ENCODE peak calls at places on chromosomes 16 and 17, in seven cellular contexts. G is A549, Y is B cell, L is progenitor cell of endocrine pancreas, F is HFF-Myc, E is heart right ventricle, T is cardiac muscle cell. B is an unnamed sample.
A peak's percentile ranks its signal among the peaks of the same experiment; 100 is the strongest.

GRCh38 chr17:50683434-50684287 is 24.1 kb downstream of the ANKRD40 start:
- DNase-seq in G (no peak), F (no peak), L (no peak), Y (no peak), E (no peak), T (no peak), B (no peak)

GRCh38 chr17:76208120-76208519 is 32.2 kb downstream of the RNF157 start:
- DNase-seq in G (no peak), L (no peak), Y (no peak), E (no peak), F (no peak), T (no peak), B (no peak)

GRCh38 chr16:67886387-67886786 is 1.7 kb downstream of the NRN1L start:
- DNase-seq in Y (no peak), E (no peak), L (no peak), T (no peak), F (no peak), G (no peak), B (no peak)

GRCh38 chr17:40517981-40518380 is 16.6 kb upstream of the TNS4 start:
- DNase-seq in F (no peak), L (no peak), G (peak; percentile 30), Y (no peak), E (no peak), T (no peak), B (no peak)

GRCh38 chr17:73546121-73546520 is 98.1 kb downstream of the SDK2 start:
- DNase-seq in E (no peak), Y (no peak), F (no peak), T (no peak), G (no peak), L (no peak), B (no peak)

GRCh38 chr16:29022196-29022595 is 37.3 kb downstream of the LAT start:
- DNase-seq in L (no peak), T (no peak), G (no peak), F (no peak), E (no peak), Y (no peak), B (no peak)

GRCh38 chr16:75273054-75273925 is 21.9 kb upstream of the BCAR1 start:
- DNase-seq in T (no peak), Y (no peak), F (no peak), L (no peak), G (no peak), E (no peak), B (no peak)

GRCh38 chr16:85851034-85851780 is 47.8 kb upstream of the IRF8 start:
- DNase-seq in T (no peak), G (no peak), Y (no peak), F (no peak), E (no peak), L (no peak), B (no peak)

GRCh38 chr17:38601539-38602351 is 4.0 kb downstream of the SRCIN1 start:
- DNase-seq in T (peak; percentile 66), L (no peak), E (no peak), F (no peak), G (peak; percentile 51), Y (no peak), B (no peak)

GRCh38 chr17:40111221-40112128 is 10.3 kb upstream of the MSL1 start:
- DNase-seq in E (peak; percentile 97), T (peak; percentile 95), F (peak; percentile 85), L (peak; percentile 65), G (peak; percentile 91), Y (peak; percentile 82), B (peak; percentile 98)

GRCh38 chr17:72150632-72151460 is 30.0 kb downstream of the SOX9 start:
- DNase-seq in T (no peak), E (no peak), Y (no peak), L (no peak), G (peak; percentile 65), F (no peak), B (peak; percentile 16)

GRCh38 chr16:17072104-17072503 is 398.7 kb downstream of the XYLT1 start:
- DNase-seq in L (no peak), Y (no peak), T (no peak), G (no peak), E (no peak), F (no peak), B (peak; percentile 8)

GRCh38 chr17:78905111-78905510 is 2.1 kb upstream of the CEP295NL start:
- DNase-seq in E (no peak), F (no peak), G (no peak), Y (no peak), L (no peak), T (no peak), B (no peak)

GRCh38 chr17:31373150-31374082 is 18.1 kb upstream of the RAB11FIP4 start:
- DNase-seq in G (peak; percentile 72), E (no peak), L (no peak), Y (no peak), F (peak; percentile 54), T (no peak), B (peak; percentile 71)

GRCh38 chr17:53626286-53626685 is 196.4 kb upstream of the KIF2B start:
- DNase-seq in L (no peak), Y (no peak), T (no peak), G (peak; percentile 24), E (no peak), F (no peak), B (peak; percentile 38)

GRCh38 chr17:58986005-58986404 is 120.7 kb downstream of the TRIM37 start:
- DNase-seq in F (no peak), G (no peak), E (no peak), T (no peak), L (no peak), Y (no peak), B (no peak)

GRCh38 chr16:66388350-66389139 is 22.1 kb downstream of the CDH5 start:
- DNase-seq in T (no peak), Y (no peak), F (no peak), E (no peak), G (no peak), L (no peak), B (no peak)

GRCh38 chr17:77332034-77332971 is 191.5 kb downstream of the SEC14L1 start:
- DNase-seq in G (no peak), L (no peak), F (no peak), Y (peak; percentile 63), T (no peak), E (peak; percentile 2), B (no peak)

GRCh38 chr16:67552476-67552875 is 9.8 kb upstream of the CTCF start:
- DNase-seq in E (peak; percentile 52), Y (no peak), F (no peak), L (no peak), T (no peak), G (no peak), B (no peak)

GRCh38 chr16:87834668-87835473 is 34.4 kb downstream of the SLC7A5 start:
- DNase-seq in F (peak; percentile 40), G (peak; percentile 81), L (no peak), T (peak; percentile 87), Y (no peak), E (no peak), B (no peak)

GRCh38 chr17:10756146-10756545 is 26.3 kb upstream of the TMEM220 start:
- DNase-seq in Y (no peak), L (no peak), E (no peak), T (no peak), G (no peak), F (no peak), B (no peak)

GRCh38 chr17:17183744-17184143 is 22.4 kb downstream of the PLD6 start:
- DNase-seq in L (no peak), E (no peak), T (peak; percentile 60), F (no peak), G (no peak), Y (no peak), B (no peak)

GRCh38 chr17:4492762-4493561 is 5.7 kb upstream of the SPNS2 start:
- DNase-seq in Y (no peak), L (peak; percentile 83), F (peak; percentile 26), E (no peak), T (peak; percentile 86), G (peak; percentile 51), B (no peak)

GRCh38 chr16:11985250-11985649 is 8.7 kb downstream of the SNX29 start:
- DNase-seq in T (no peak), E (no peak), L (no peak), Y (no peak), F (no peak), G (no peak), B (peak; percentile 40)

GRCh38 chr16:24504467-24505345 is 34.7 kb upstream of the RBBP6 start:
- DNase-seq in G (peak; percentile 74), Y (peak; percentile 76), E (peak; percentile 48), F (peak; percentile 32), T (peak; percentile 70), L (peak; percentile 40), B (peak; percentile 64)
- TF ChIP-seq CTCF in G (peak; percentile 82), Y (peak; percentile 87), E (peak; percentile 82), F (peak; percentile 81), T (peak; percentile 80), L (peak; percentile 90), B (peak; percentile 79)

DNA sequence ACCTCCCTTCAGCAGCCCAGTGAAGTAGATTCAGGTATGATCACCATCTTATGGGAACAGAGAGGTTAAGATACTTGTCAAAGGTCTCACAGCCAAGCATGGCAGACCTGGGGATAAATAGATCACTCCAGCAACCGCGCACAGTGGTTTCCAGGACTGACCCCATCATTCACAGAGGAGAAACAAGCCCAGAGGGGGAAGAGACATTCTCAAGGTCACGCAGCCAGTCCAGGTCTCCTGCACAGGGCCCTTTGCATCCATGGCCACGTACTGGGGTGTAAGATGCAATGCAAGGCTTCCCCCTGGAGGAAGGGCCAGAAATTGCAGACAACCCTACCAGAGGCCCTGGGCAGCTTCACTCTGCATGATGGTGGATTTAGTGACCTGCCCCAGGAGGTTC is 19.9 kb downstream of the TLE7 start:
- DNase-seq in G (peak; percentile 46), Y (no peak), E (no peak), F (no peak), L (no peak), T (peak; percentile 16), B (no peak)
- TF ChIP-seq CTCF in G (peak; percentile 34), Y (peak; percentile 43), E (peak; percentile 18), F (peak; percentile 57), L (peak; percentile 39), T (peak; percentile 41), B (peak; percentile 44)

DNA sequence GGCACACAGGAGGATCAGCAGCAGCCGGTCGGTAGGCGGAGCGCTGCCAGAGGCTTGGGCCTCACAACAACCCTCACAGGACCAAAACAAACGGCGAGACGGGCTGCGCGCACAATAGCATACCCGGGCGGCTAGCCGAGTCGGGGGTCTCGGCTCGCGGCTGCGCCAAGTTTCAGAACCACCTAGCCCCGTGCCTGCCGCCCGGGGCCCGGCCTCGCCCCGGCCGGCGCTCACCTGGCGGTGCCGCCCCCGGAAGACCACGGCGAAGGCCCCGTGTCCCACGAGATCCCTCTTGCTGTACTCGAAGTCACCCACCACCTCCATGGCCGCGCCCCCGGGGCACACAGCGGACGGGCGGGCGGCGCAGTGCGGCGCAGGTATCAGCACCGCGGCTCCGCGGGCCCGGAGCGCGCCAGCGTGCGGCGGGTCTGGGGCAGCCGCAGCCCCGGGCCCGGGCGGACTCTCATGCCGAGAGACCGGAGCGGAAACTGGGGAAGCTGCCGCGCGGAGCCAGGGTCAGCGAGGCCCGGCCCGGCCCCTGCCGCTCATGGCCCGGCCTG is 562 bp downstream of the ULK2 start:
- DNase-seq in E (peak; percentile 66), T (peak; percentile 81), G (peak; percentile 81), L (peak; percentile 57), Y (no peak), F (no peak), B (peak; percentile 61)
- TF ChIP-seq CTCF in E (no peak), T (peak; percentile 42), G (peak; percentile 34), L (no peak), Y (no peak), F (peak; percentile 38), B (peak; percentile 42)

DNA sequence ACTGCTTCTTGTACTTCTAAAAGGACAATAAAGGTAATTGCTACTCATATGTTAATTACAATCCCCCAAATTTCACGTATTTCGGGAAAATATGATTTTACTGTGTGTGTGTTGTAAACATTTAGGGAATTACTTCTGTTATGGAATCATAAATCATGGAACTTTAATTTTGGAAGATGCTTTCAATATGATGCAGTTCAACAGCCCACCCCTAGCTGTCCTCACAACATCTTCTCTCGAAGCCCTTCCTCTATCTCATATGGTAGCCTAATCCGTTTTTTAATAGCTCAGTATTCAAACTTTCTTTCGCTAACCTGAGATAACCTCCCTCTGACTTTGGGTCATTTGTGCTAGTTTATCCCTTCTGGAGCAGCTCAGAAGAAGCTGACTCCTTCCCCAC is 78.4 kb downstream of the ANKFN1 start:
- DNase-seq in T (no peak), G (no peak), Y (no peak), F (no peak), E (no peak), L (no peak), B (no peak)
- TF ChIP-seq CTCF in T (no peak), G (no peak), Y (no peak), F (no peak), E (no peak), L (no peak), B (peak; percentile 17)